ENCODE peak calls at places on chromosomes 4 and X, in six cellular contexts. G is astrocyte of the spinal cord, C is HL-60, T is AG09309, A is choroid plexus epithelial cell, S is cardiac muscle cell. N is an unnamed sample.

GRCh38 chrX:26848511-26848910 is 614.6 kb downstream of the PPP4R3C start:
- DNase-seq in A (peak), S (no peak), T (no peak), C (no peak), G (peak), N (no peak)

GRCh38 chr4:147942729-147943128 is 210.8 kb downstream of the ARHGAP10 start:
- DNase-seq in S (no peak), C (no peak), A (peak), G (peak), T (no peak), N (no peak)

GRCh38 chr4:6225469-6225868 is 25.1 kb upstream of the JAKMIP1 start:
- DNase-seq in A (peak), T (no peak), G (peak), C (no peak), S (peak), N (peak)

GRCh38 chr4:127379499-127379898 is 253.3 kb upstream of the INTU start:
- DNase-seq in A (no peak), T (no peak), C (no peak), G (no peak), S (no peak), N (no peak)

GRCh38 chr4:142278663-142279062 is 567.4 kb downstream of the INPP4B start:
- DNase-seq in S (no peak), A (no peak), C (no peak), G (no peak), T (no peak), N (no peak)

GRCh38 chr4:138488527-138488926 is 246.4 kb upstream of the SLC7A11 start:
- DNase-seq in T (no peak), A (peak), G (no peak), S (peak), C (no peak), N (no peak)

GRCh38 chrX:123673813-123674212 is 59.0 kb downstream of the THOC2 start:
- DNase-seq in S (no peak), T (no peak), A (peak), G (no peak), C (no peak), N (no peak)

GRCh38 chrX:119234931-119235555 is 1.0 kb upstream of the PGRMC1 start:
- DNase-seq in G (no peak), S (peak), T (no peak), C (no peak), A (peak), N (no peak)

GRCh38 chr4:47839259-47839658 is 1.4 kb upstream of the CORIN start:
- DNase-seq in C (no peak), T (peak), S (peak), G (peak), A (peak), N (no peak)

GRCh38 chr4:41881931-41882621 is 53.2 kb upstream of the TMEM33 start:
- DNase-seq in G (no peak), A (no peak), C (no peak), S (no peak), T (no peak), N (no peak)

GRCh38 chr4:64539234-64539849 is 130.1 kb upstream of the TECRL start:
- DNase-seq in C (peak), G (peak), S (peak), T (peak), A (peak), N (peak)

GRCh38 chr4:187606581-187606980 is 389.0 kb upstream of the ZFP42 start:
- DNase-seq in T (peak), S (peak), C (peak), G (peak), A (peak), N (peak)

GRCh38 chr4:111649308-111649707 is 495.9 kb upstream of the FAM241A start:
- DNase-seq in C (no peak), G (no peak), T (no peak), S (no peak), A (no peak), N (no peak)

GRCh38 chr4:55947912-55948725 is 626 bp upstream of the CEP135 start:
- DNase-seq in C (no peak), T (peak), G (peak), S (peak), A (peak), N (peak)

GRCh38 chr4:169619958-169620845 is at the start of gene CLCN3:
- DNase-seq in G (peak), S (peak), T (peak), C (peak), A (peak), N (peak)

GRCh38 chr4:34732170-34732569 is 1512.1 kb downstream of the ARAP2 start:
- DNase-seq in C (no peak), A (peak), G (no peak), S (no peak), T (no peak), N (no peak)

GRCh38 chr4:121728798-121729226 is 32.0 kb upstream of the ANXA5 start:
- DNase-seq in T (peak), S (peak), C (no peak), A (peak), G (peak), N (peak)

GRCh38 chrX:30246769-30247489 is at the start of gene MAGEB1:
- DNase-seq in C (no peak), A (no peak), T (no peak), S (no peak), G (no peak), N (no peak)

GRCh38 chrX:63560601-63561218 is 209.6 kb upstream of the SPIN4 start:
- DNase-seq in A (peak), S (peak), C (peak), G (peak), T (peak), N (peak)

GRCh38 chr4:143406523-143406922 is 69.8 kb downstream of the GAB1 start:
- DNase-seq in T (no peak), G (peak), C (no peak), S (peak), A (peak), N (peak)

GRCh38 chrX:16771483-16772398 is 14.5 kb upstream of the TXLNG start:
- DNase-seq in C (no peak), T (no peak), S (peak), A (peak), G (peak), N (peak)

GRCh38 chrX:1492421-1493012 is 39.8 kb upstream of the ASMTL start:
- DNase-seq in C (no peak), S (no peak), T (no peak), G (no peak), A (no peak), N (no peak)
- H3K4me3 ChIP-seq in C (no peak), S (no peak), T (no peak), G (no peak), A (no peak), N (no peak)

GRCh38 chr4:113979157-113979972 is at the start of gene ARSJ:
- DNase-seq in G (peak), T (peak), A (peak), C (no peak), S (peak), N (peak)
- TF ChIP-seq CTCF in G (peak), T (peak), A (peak), C (no peak), S (peak), N (peak)

GRCh38 chr4:82560853-82561744 is 689 bp downstream of the TMEM150C start:
- DNase-seq in S (no peak), A (no peak), T (no peak), C (no peak), G (no peak), N (no peak)
- H3K4me3 ChIP-seq in S (peak), A (peak), T (peak), C (no peak), G (peak), N (peak)

DNA sequence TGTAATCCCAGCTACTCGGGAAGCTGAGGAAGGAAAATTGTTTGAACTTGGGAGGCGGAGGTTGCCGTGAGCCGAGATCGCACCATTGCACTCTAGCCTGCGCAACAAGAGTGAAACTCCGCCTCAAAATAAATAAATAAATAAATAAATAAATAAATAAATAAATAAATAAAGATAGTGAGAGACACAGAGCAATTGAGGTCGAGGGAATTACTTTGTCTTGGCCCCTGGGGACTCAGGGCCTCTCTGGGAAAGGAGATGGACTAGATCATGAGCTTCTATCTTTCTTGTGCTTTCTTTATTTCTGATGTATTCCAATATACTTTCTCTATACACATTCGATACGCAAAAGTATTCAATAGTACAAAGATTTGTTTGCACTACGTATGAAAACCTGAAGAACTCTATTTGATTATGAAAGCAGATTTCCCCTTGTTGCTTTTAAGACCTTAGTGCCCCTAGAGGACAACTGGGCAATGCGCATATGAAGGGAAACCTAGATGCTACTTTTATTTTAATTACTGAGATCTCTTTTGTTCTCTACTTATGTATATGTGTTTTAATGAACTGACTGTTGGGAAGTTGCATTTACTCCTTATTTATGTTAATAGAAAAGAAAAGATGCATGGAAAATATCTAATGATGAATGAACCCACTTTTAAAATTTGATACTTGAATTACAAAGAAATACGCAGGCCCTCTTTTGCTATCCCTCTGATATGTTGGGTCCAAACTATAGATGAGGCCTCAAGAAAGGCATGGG is 12.8 kb upstream of the ELOVL6 start:
- DNase-seq in G (peak), T (no peak), S (peak), C (no peak), A (peak), N (peak)
- TF ChIP-seq CTCF in G (peak), T (peak), S (peak), C (peak), A (peak), N (peak)